ENCODE peak calls at places on chromosomes 2 and 18, in six cellular contexts. E, U, M, X, V and L are unnamed samples.

GRCh38 chr2:74675090-74675489 is 21.0 kb downstream of the SEMA4F start:
- DNase-seq in E (no peak), U (no peak), X (no peak), V (no peak), M (no peak), L (no peak)

GRCh38 chr2:41954304-41955291 is 93.2 kb upstream of the PKDCC start:
- DNase-seq in U (no peak), M (no peak), V (no peak), E (no peak), X (no peak), L (peak; percentile 23)

GRCh38 chr2:234269769-234270204 is 219.3 kb downstream of the SPP2 start:
- DNase-seq in E (no peak), V (no peak), M (peak; percentile 71), U (no peak), X (no peak), L (peak; percentile 62)

GRCh38 chr18:13641551-13642439 is 84.6 kb downstream of the FAM210A start:
- DNase-seq in U (no peak), X (no peak), M (no peak), V (no peak), E (no peak), L (peak; percentile 90)

GRCh38 chr2:144404621-144405312 is 115.2 kb downstream of the ZEB2 start:
- DNase-seq in X (no peak), E (no peak), U (no peak), V (no peak), M (peak; percentile 39), L (no peak)

GRCh38 chr2:15770148-15770547 is 170.2 kb upstream of the MYCN start:
- DNase-seq in M (no peak), E (no peak), U (no peak), X (no peak), V (no peak), L (no peak)

GRCh38 chr2:50723549-50723948 is 308.4 kb downstream of the NRXN1 start:
- DNase-seq in E (no peak), V (no peak), U (no peak), X (no peak), M (no peak), L (no peak)

GRCh38 chr2:96527990-96528679 is 8.4 kb upstream of the ARID5A start:
- DNase-seq in X (no peak), V (peak; percentile 45), M (peak; percentile 60), E (no peak), U (peak; percentile 50), L (peak; percentile 87)

GRCh38 chr18:8385400-8385799 is 223.8 kb upstream of the RAB12 start:
- DNase-seq in V (no peak), U (no peak), E (no peak), X (no peak), M (no peak), L (no peak)

GRCh38 chr2:105557021-105557420 is 158.2 kb upstream of the FHL2 start:
- DNase-seq in U (no peak), X (no peak), V (no peak), M (no peak), E (no peak), L (no peak)

GRCh38 chr18:11163668-11164067 is 14.3 kb upstream of the PIEZO2 start:
- DNase-seq in U (no peak), M (peak; percentile 36), E (no peak), X (peak; percentile 33), V (no peak), L (no peak)

GRCh38 chr18:45590060-45590537 is 25.2 kb upstream of the SLC14A2 start:
- DNase-seq in U (no peak), V (no peak), E (peak; percentile 44), X (no peak), M (peak; percentile 6), L (peak; percentile 68)

GRCh38 chr2:60442608-60443007 is 110.8 kb downstream of the BCL11A start:
- DNase-seq in V (no peak), E (no peak), U (no peak), X (no peak), M (no peak), L (no peak)

GRCh38 chr2:26363323-26363722 is 16.7 kb upstream of the ADGRF3 start:
- DNase-seq in X (no peak), V (peak; percentile 50), E (no peak), U (no peak), M (peak; percentile 31), L (peak; percentile 89)

GRCh38 chr18:23259701-23260661 is 124.7 kb downstream of the CABLES1 start:
- DNase-seq in V (peak; percentile 80), M (peak; percentile 82), U (no peak), E (peak; percentile 60), X (peak; percentile 62), L (peak; percentile 95)

GRCh38 chr2:219641390-219642063 is 14.1 kb downstream of the SLC4A3 start:
- DNase-seq in M (no peak), U (no peak), X (no peak), V (no peak), E (no peak), L (peak; percentile 69)

GRCh38 chr18:32875625-32876024 is 102.8 kb upstream of the KLHL14 start:
- DNase-seq in V (no peak), U (no peak), X (no peak), E (no peak), M (no peak), L (no peak)

GRCh38 chr2:49306925-49307324 is 152.6 kb upstream of the FSHR start:
- DNase-seq in X (no peak), V (no peak), M (no peak), E (no peak), U (no peak), L (no peak)

GRCh38 chr2:58553937-58554336 is 312.8 kb upstream of the FANCL start:
- DNase-seq in V (no peak), U (no peak), E (no peak), X (no peak), M (no peak), L (no peak)

GRCh38 chr2:167415068-167415467 is 526.8 kb downstream of the XIRP2 start:
- DNase-seq in X (no peak), V (no peak), M (no peak), U (no peak), E (no peak), L (no peak)

GRCh38 chr18:57107141-57107832 is 39.6 kb upstream of the BOD1L2 start:
- DNase-seq in E (no peak), U (no peak), V (peak; percentile 18), M (peak; percentile 43), X (no peak), L (no peak)

GRCh38 chr2:46489430-46489829 is 10.1 kb downstream of the TMEM247 start:
- DNase-seq in X (no peak), M (no peak), U (no peak), E (no peak), V (no peak), L (no peak)

GRCh38 chr18:49899647-49900330 is 86.5 kb upstream of the ACAA2 start:
- DNase-seq in E (no peak), V (no peak), X (peak; percentile 68), U (no peak), M (no peak), L (no peak)

GRCh38 chr2:218964041-218964771 is 4.7 kb downstream of the CDK5R2 start:
- DNase-seq in V (peak; percentile 87), X (no peak), E (no peak), M (peak; percentile 92), U (no peak), L (peak; percentile 90)

GRCh38 chr2:14909795-14910194 is 277.3 kb downstream of the LRATD1 start:
- DNase-seq in U (no peak), V (no peak), X (no peak), M (no peak), E (no peak), L (no peak)

GRCh38 chr2:157056200-157056676 is 201.3 kb upstream of the GALNT5 start:
- DNase-seq in X (no peak), M (peak; percentile 75), E (peak; percentile 8), V (peak; percentile 84), U (no peak), L (no peak)

DNA sequence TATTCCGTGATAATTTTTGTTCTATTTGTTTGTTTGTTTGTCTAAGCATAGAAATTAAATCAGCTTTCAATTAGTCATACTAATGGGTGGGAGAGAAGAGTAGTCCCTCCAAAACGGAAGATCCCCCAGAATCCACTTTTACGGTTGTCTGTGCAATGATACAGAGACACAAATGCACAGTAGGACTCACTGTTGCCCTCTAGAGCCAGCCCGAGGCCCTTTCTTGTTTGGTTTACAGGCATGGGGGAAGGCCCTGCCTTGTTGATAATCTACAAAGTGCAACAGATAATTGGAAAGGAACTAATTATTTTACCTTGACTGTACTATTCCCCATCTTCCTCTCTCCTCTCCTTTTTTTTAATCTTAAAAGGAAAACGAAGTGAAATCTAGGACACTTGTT is 121.1 kb downstream of the ACOXL start:
- DNase-seq in V (no peak), E (no peak), M (peak; percentile 12), X (no peak), U (no peak), L (no peak)
- TF ChIP-seq CTCF in V (peak; percentile 56), E (peak; percentile 20), M (peak; percentile 37), X (peak; percentile 29), U (peak; percentile 67), L (peak; percentile 63)

GRCh38 chr2:159133795-159134194 is 152.7 kb downstream of the WDSUB1 start:
- DNase-seq in X (no peak), E (no peak), M (peak; percentile 61), V (peak; percentile 25), U (no peak), L (no peak)
- H3K4me1 ChIP-seq in X (peaks cover 18% of the 10 kb centered on the region), E (peaks cover 81% of the 10 kb centered on the region), M (peaks cover 39% of the 10 kb centered on the region), V (peaks cover 78% of the 10 kb centered on the region), U (no peaks in the 10 kb centered on the region), L (peaks cover 45% of the 10 kb centered on the region)

DNA sequence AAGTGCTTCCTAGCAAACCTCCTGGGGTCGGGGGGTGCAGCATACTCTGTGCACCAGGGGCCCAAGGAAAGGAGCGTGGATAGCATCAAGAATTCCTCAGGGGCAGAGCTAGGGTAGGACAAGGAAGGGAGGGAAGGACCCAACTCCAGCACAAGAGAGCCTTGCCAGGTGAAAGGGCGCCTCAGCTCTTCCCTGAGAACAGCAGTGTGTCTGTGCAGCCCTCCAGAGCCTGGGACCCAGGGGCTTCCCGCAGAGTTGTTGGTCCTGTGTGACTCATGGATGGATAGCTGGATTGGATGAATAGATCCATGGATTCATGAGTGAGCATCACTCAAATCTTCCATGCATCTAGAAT is 175.4 kb downstream of the SMAD2 start:
- DNase-seq in M (no peak), U (no peak), V (no peak), E (no peak), X (no peak), L (no peak)
- H3K9me3 ChIP-seq in M (no peaks in the 10 kb centered on the region), U (no peaks in the 10 kb centered on the region), V (no peaks in the 10 kb centered on the region), E (no peaks in the 10 kb centered on the region), X (no peaks in the 10 kb centered on the region), L (no peaks in the 10 kb centered on the region)

GRCh38 chr2:139790807-139791206 is 1010.6 kb upstream of the NXPH2 start:
- DNase-seq in U (no peak), V (peak; percentile 6), X (no peak), M (no peak), E (no peak), L (no peak)
- TF ChIP-seq CTCF in U (no peak), V (peak; percentile 42), X (no peak), M (peak; percentile 8), E (no peak), L (no peak)

GRCh38 chr2:239268549-239268948 is 132.3 kb downstream of the HDAC4 start:
- DNase-seq in E (no peak), M (no peak), V (no peak), X (no peak), U (no peak), L (peak; percentile 31)
- H3K4me1 ChIP-seq in E (peaks cover 86% of the 10 kb centered on the region), M (peaks cover 53% of the 10 kb centered on the region), V (peaks cover 30% of the 10 kb centered on the region), X (peaks cover 44% of the 10 kb centered on the region), U (peaks cover 72% of the 10 kb centered on the region), L (peaks cover 47% of the 10 kb centered on the region)

GRCh38 chr2:177894546-177894945 is 178.0 kb downstream of the PDE11A start:
- DNase-seq in X (no peak), M (no peak), V (peak; percentile 50), E (no peak), U (no peak), L (no peak)
- H3K9me3 ChIP-seq in X (no peaks in the 10 kb centered on the region), M (no peaks in the 10 kb centered on the region), V (no peaks in the 10 kb centered on the region), E (no peaks in the 10 kb centered on the region), U (no peaks in the 10 kb centered on the region), L (no peaks in the 10 kb centered on the region)